ENCODE peak calls at places on chromosomes 7 and 10, in seven cellular contexts. Q is prostate gland, G is SK-N-SH, Z is HFFc6, H is progenitor cell of endocrine pancreas, D is esophagus muscularis mucosa, P is natural killer cell. E is an unnamed sample.

GRCh38 chr10:3764626-3765375 is 20.2 kb downstream of the KLF6 start:
- DNase-seq in Q (no peak), G (no peak), Z (no peak), H (no peak), D (no peak), P (no peak), E (no peak)

GRCh38 chr7:154882931-154883474 is 119.9 kb downstream of the PAXIP1 start:
- DNase-seq in Q (no peak), G (no peak), Z (no peak), H (no peak), D (no peak), P (no peak), E (no peak)

GRCh38 chr10:106401161-106401560 is 763.3 kb downstream of the SORCS1 start:
- DNase-seq in Q (no peak), G (no peak), Z (peak), H (no peak), D (no peak), P (no peak), E (no peak)

GRCh38 chr10:33211123-33211878 is 123.2 kb downstream of the NRP1 start:
- DNase-seq in Q (no peak), G (peak), Z (peak), H (no peak), D (no peak), P (no peak), E (no peak)

GRCh38 chr10:70589762-70590662 is 12.5 kb downstream of the PRF1 start:
- DNase-seq in Q (no peak), G (no peak), Z (no peak), H (no peak), D (peak), P (no peak), E (peak)

GRCh38 chr7:30038182-30038980 is 10.2 kb downstream of the PLEKHA8 start:
- DNase-seq in Q (no peak), G (no peak), Z (no peak), H (no peak), D (no peak), P (no peak), E (no peak)

GRCh38 chr7:73718905-73719805 is at the start of gene STX1A:
- DNase-seq in Q (peak), G (peak), Z (peak), H (peak), D (no peak), P (peak), E (peak)

GRCh38 chr10:75672272-75672671 is 240.8 kb downstream of the LRMDA start:
- DNase-seq in Q (no peak), G (no peak), Z (no peak), H (no peak), D (no peak), P (no peak), E (no peak)

GRCh38 chr7:94507462-94507861 is 2.1 kb upstream of the CASD1 start:
- DNase-seq in Q (no peak), G (no peak), Z (no peak), H (no peak), D (no peak), P (no peak), E (no peak)

GRCh38 chr10:131963350-131963749 is 18.4 kb downstream of the BNIP3 start:
- DNase-seq in Q (no peak), G (no peak), Z (no peak), H (no peak), D (no peak), P (no peak), E (no peak)

GRCh38 chr10:22252801-22253577 is 35.2 kb upstream of the EBLN1 start:
- DNase-seq in Q (peak), G (no peak), Z (no peak), H (peak), D (no peak), P (peak), E (no peak)

GRCh38 chr10:113585949-113586348 is 33.1 kb downstream of the HABP2 start:
- DNase-seq in Q (no peak), G (no peak), Z (peak), H (no peak), D (no peak), P (no peak), E (no peak)

GRCh38 chr10:7872041-7872442 is 53.7 kb downstream of the TAF3 start:
- DNase-seq in Q (no peak), G (peak), Z (no peak), H (no peak), D (no peak), P (no peak), E (no peak)

GRCh38 chr7:125391921-125392320 is 462.3 kb upstream of the POT1 start:
- DNase-seq in Q (no peak), G (no peak), Z (no peak), H (no peak), D (no peak), P (no peak), E (no peak)

GRCh38 chr7:158110034-158110590 is 477.5 kb downstream of the PTPRN2 start:
- DNase-seq in Q (no peak), G (no peak), Z (no peak), H (no peak), D (no peak), P (no peak), E (peak)

GRCh38 chr10:85610381-85611092 is 756.1 kb downstream of the GRID1 start:
- DNase-seq in Q (no peak), G (no peak), Z (no peak), H (no peak), D (peak), P (no peak), E (peak)

GRCh38 chr10:227014-227413 is 91.8 kb downstream of the ZMYND11 start:
- DNase-seq in Q (no peak), G (no peak), Z (no peak), H (no peak), D (no peak), P (no peak), E (no peak)

GRCh38 chr10:232061-232460 is 96.8 kb downstream of the ZMYND11 start:
- DNase-seq in Q (no peak), G (no peak), Z (no peak), H (no peak), D (no peak), P (no peak), E (no peak)

GRCh38 chr10:228366-228765 is 93.1 kb downstream of the ZMYND11 start:
- DNase-seq in Q (no peak), G (no peak), Z (no peak), H (no peak), D (no peak), P (no peak), E (no peak)

GRCh38 chr10:232878-233277 is 97.6 kb downstream of the ZMYND11 start:
- DNase-seq in Q (no peak), G (no peak), Z (no peak), H (no peak), D (no peak), P (no peak), E (no peak)

GRCh38 chr10:230758-231157 is 95.5 kb downstream of the ZMYND11 start:
- DNase-seq in Q (no peak), G (peak), Z (no peak), H (no peak), D (no peak), P (no peak), E (no peak)
- TF ChIP-seq CTCF in Q (no peak), G (peak), Z (peak), H (peak), D (no peak), P (no peak), E (peak)

GRCh38 chr10:1138529-1138928 is 82.3 kb downstream of the WDR37 start:
- DNase-seq in Q (no peak), G (no peak), Z (no peak), H (no peak), D (no peak), P (no peak), E (no peak)

GRCh38 chr10:1137499-1138163 is 81.4 kb downstream of the WDR37 start:
- DNase-seq in Q (no peak), G (no peak), Z (no peak), H (no peak), D (peak), P (no peak), E (peak)

GRCh38 chr10:1141701-1142100 is 85.5 kb downstream of the WDR37 start:
- DNase-seq in Q (no peak), G (no peak), Z (no peak), H (no peak), D (peak), P (no peak), E (peak)

GRCh38 chr10:1141261-1141660 is 85.1 kb downstream of the WDR37 start:
- DNase-seq in Q (no peak), G (no peak), Z (no peak), H (no peak), D (peak), P (no peak), E (peak)

DNA sequence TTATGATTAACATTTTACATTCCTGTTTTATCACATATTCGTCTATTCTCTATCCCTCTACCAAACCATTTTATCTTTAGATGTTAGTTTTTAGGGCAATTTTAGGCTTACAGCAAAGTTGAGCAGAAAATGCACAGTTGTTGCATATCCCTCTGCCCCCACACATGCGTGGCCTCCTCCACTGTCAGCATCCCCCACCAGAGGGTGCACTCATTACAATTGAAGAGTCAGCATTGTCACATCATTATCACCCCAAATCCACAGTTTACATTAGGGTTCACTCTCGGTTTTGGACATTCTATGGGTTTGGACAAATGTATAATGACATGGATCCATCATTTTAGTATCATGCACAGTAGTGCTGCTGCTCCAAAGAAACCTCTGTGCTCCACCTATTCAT is 86.4 kb downstream of the WDR37 start:
- DNase-seq in Q (no peak), G (no peak), Z (no peak), H (no peak), D (peak), P (no peak), E (peak)
- TF ChIP-seq CTCF in Q (no peak), G (peak), Z (peak), H (peak), D (no peak), P (no peak), E (peak)

DNA sequence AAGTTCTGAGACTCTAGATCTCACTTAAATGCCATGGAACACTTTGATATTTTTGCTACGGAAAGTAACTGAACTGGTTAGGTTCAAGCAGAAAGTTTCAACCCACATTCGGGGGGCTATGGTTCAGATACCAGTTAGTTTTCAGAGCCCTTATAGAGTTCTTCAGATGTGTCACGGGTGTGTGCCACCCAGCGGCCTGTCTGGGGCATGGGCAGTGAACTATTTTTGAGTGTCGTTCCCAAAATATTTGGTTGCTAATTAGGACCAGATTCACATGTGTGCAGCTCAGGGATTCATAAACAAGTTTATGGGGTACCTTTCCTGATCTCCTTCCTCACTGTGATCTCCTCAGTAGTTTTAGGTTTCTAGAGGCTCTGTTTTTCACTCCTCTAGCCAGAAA is 271.9 kb downstream of the C7orf25 start:
- DNase-seq in Q (no peak), G (no peak), Z (no peak), H (no peak), D (peak), P (no peak), E (no peak)
- TF ChIP-seq CTCF in Q (no peak), G (peak), Z (peak), H (no peak), D (no peak), P (no peak), E (peak)

GRCh38 chr7:78226059-78226658 is 427.6 kb downstream of the PHTF2 start:
- DNase-seq in Q (no peak), G (peak), Z (peak), H (no peak), D (no peak), P (no peak), E (no peak)
- TF ChIP-seq CTCF in Q (peak), G (peak), Z (peak), H (peak), D (peak), P (no peak), E (peak)